ENCODE peak calls at places on chromosomes 3 and 15, in nine cellular contexts. Y is NCI-H187; V is brain microvascular endothelial cell; Z is activated T-helper 1 cell treated with anti-CD3 and anti-CD28 coated beads, Interleukin-2, amount 50 U/mL, for 16 hours; P is activated CD8-positive, alpha-beta memory T cell treated with anti-CD3 and anti-CD28 coated beads, Interleukin-2, amount 50 U/mL, for 4 hours; B is C1 segment of cervical spinal cord; J is transverse colon; D is dermis microvascular lymphatic vessel endothelial cell; S is T follicular helper cell. C is an unnamed sample.

GRCh38 chr15:47326934-47327333 is 390.4 kb upstream of the SEMA6D start:
- DNase-seq in Y (no peak), V (no peak), Z (no peak), P (no peak), B (no peak), J (no peak), D (no peak), S (no peak), C (no peak)

GRCh38 chr3:82038536-82038935 is 277.1 kb upstream of the GBE1 start:
- DNase-seq in Y (no peak), V (no peak), Z (no peak), P (no peak), B (no peak), J (no peak), D (peak; percentile 5), S (no peak), C (no peak)

GRCh38 chr3:62134061-62134496 is 239.3 kb downstream of the FEZF2 start:
- DNase-seq in Y (no peak), V (no peak), Z (no peak), P (no peak), B (no peak), J (peak; percentile 75), D (peak; percentile 61), S (no peak), C (no peak)

GRCh38 chr3:23992051-23992628 is 47.1 kb downstream of the NR1D2 start:
- DNase-seq in Y (no peak), V (no peak), Z (no peak), P (no peak), B (no peak), J (no peak), D (peak; percentile 91), S (no peak), C (no peak)

GRCh38 chr3:136783708-136784191 is 31.6 kb upstream of the STAG1 start:
- DNase-seq in Y (no peak), V (no peak), Z (no peak), P (no peak), B (no peak), J (no peak), D (no peak), S (no peak), C (no peak)

GRCh38 chr3:119731545-119732343 is 28.9 kb downstream of the CFAP91 start:
- DNase-seq in Y (no peak), V (peak; percentile 57), Z (no peak), P (no peak), B (no peak), J (no peak), D (peak; percentile 88), S (no peak), C (no peak)

GRCh38 chr3:97138914-97139541 is 324.6 kb downstream of the EPHA6 start:
- DNase-seq in Y (no peak), V (no peak), Z (no peak), P (no peak), B (no peak), J (no peak), D (no peak), S (no peak), C (no peak)

GRCh38 chr3:12954891-12955650 is 113.7 kb upstream of the RPL32 start:
- DNase-seq in Y (no peak), V (no peak), Z (no peak), P (no peak), B (no peak), J (peak; percentile 86), D (peak; percentile 41), S (no peak), C (no peak)

GRCh38 chr15:73954188-73955145 is 28.2 kb downstream of the LOXL1 start:
- DNase-seq in Y (no peak), V (no peak), Z (no peak), P (no peak), B (no peak), J (no peak), D (no peak), S (no peak), C (peak; percentile 49)

GRCh38 chr3:160440687-160441086 is 8.9 kb downstream of the TRIM59 start:
- DNase-seq in Y (no peak), V (no peak), Z (no peak), P (no peak), B (no peak), J (no peak), D (no peak), S (no peak), C (no peak)

GRCh38 chr15:68408526-68408925 is 23.4 kb downstream of the ITGA11 start:
- DNase-seq in Y (no peak), V (no peak), Z (no peak), P (no peak), B (no peak), J (no peak), D (no peak), S (no peak), C (peak; percentile 52)

GRCh38 chr3:32301426-32301825 is 62.9 kb downstream of the CMTM8 start:
- DNase-seq in Y (no peak), V (no peak), Z (no peak), P (no peak), B (no peak), J (no peak), D (peak; percentile 8), S (no peak), C (no peak)

GRCh38 chr3:26556637-26557036 is 65.9 kb upstream of the LRRC3B start:
- DNase-seq in Y (no peak), V (no peak), Z (no peak), P (no peak), B (no peak), J (no peak), D (no peak), S (no peak), C (no peak)

GRCh38 chr15:80403712-80404056 is 498 bp upstream of the ARNT2 start:
- DNase-seq in Y (no peak), V (no peak), Z (no peak), P (no peak), B (no peak), J (no peak), D (no peak), S (no peak), C (no peak)

GRCh38 chr15:67745059-67745993 is 80.0 kb upstream of the SKOR1 start:
- DNase-seq in Y (no peak), V (no peak), Z (no peak), P (no peak), B (no peak), J (no peak), D (no peak), S (no peak), C (no peak)

GRCh38 chr3:107969994-107970896 is 120.6 kb downstream of the CD47 start:
- DNase-seq in Y (no peak), V (peak; percentile 37), Z (no peak), P (no peak), B (no peak), J (no peak), D (peak; percentile 94), S (no peak), C (no peak)

GRCh38 chr3:154955907-154956533 is 124.1 kb upstream of the MME start:
- DNase-seq in Y (no peak), V (no peak), Z (no peak), P (no peak), B (no peak), J (no peak), D (peak; percentile 25), S (no peak), C (no peak)

GRCh38 chr3:125052671-125053303 is 3.0 kb downstream of the HEG1 start:
- DNase-seq in Y (no peak), V (peak; percentile 90), Z (no peak), P (no peak), B (no peak), J (no peak), D (peak; percentile 79), S (no peak), C (no peak)

GRCh38 chr3:8780279-8780678 is 10.9 kb upstream of the OXTR start:
- DNase-seq in Y (no peak), V (no peak), Z (no peak), P (no peak), B (no peak), J (no peak), D (no peak), S (no peak), C (no peak)